ENCODE peak calls at places on chromosomes 16 and 17, in nine cellular contexts. One of them, this sample, is unnamed.
A peak's percentile ranks its signal among the peaks of the same experiment; 100 is the strongest.

GRCh38 chr16:15604460-15605390 is 38.2 kb downstream of the MARF1 start:
- DNase-seq in heart right ventricle: no peak
- DNase-seq in activated T-helper 1 cell treated with anti-CD3 and anti-CD28 coated beads, Interleukin-2, amount 50 U/mL, for 16 hours: no peak
- DNase-seq in T-helper 17 cell: no peak
- DNase-seq in A172: no peak
- DNase-seq in fibroblast of gingiva: no peak
- DNase-seq in NCI-H2107: no peak
- DNase-seq in T-helper 1 cell: no peak
- DNase-seq in small intestine: peak; percentile 13
- DNase-seq in this sample: no peak

GRCh38 chr17:31531336-31532160 is 140.1 kb downstream of the RAB11FIP4 start:
- DNase-seq in heart right ventricle: no peak
- DNase-seq in activated T-helper 1 cell treated with anti-CD3 and anti-CD28 coated beads, Interleukin-2, amount 50 U/mL, for 16 hours: no peak
- DNase-seq in T-helper 17 cell: no peak
- DNase-seq in A172: no peak
- DNase-seq in fibroblast of gingiva: no peak
- DNase-seq in NCI-H2107: no peak
- DNase-seq in T-helper 1 cell: no peak
- DNase-seq in small intestine: no peak
- DNase-seq in this sample: no peak

GRCh38 chr17:50565559-50566350 is 5.2 kb downstream of the CACNA1G start:
- DNase-seq in heart right ventricle: no peak
- DNase-seq in activated T-helper 1 cell treated with anti-CD3 and anti-CD28 coated beads, Interleukin-2, amount 50 U/mL, for 16 hours: no peak
- DNase-seq in T-helper 17 cell: no peak
- DNase-seq in A172: no peak
- DNase-seq in fibroblast of gingiva: no peak
- DNase-seq in NCI-H2107: no peak
- DNase-seq in T-helper 1 cell: no peak
- DNase-seq in small intestine: no peak
- DNase-seq in this sample: no peak

GRCh38 chr17:55735784-55736405 is 13.2 kb upstream of the TMEM100 start:
- DNase-seq in heart right ventricle: peak; percentile 54
- DNase-seq in activated T-helper 1 cell treated with anti-CD3 and anti-CD28 coated beads, Interleukin-2, amount 50 U/mL, for 16 hours: no peak
- DNase-seq in T-helper 17 cell: no peak
- DNase-seq in A172: peak; percentile 55
- DNase-seq in fibroblast of gingiva: peak; percentile 70
- DNase-seq in NCI-H2107: no peak
- DNase-seq in T-helper 1 cell: no peak
- DNase-seq in small intestine: peak; percentile 26
- DNase-seq in this sample: peak; percentile 27

GRCh38 chr16:10537946-10538345 is 42.5 kb downstream of the EMP2 start:
- DNase-seq in heart right ventricle: no peak
- DNase-seq in activated T-helper 1 cell treated with anti-CD3 and anti-CD28 coated beads, Interleukin-2, amount 50 U/mL, for 16 hours: no peak
- DNase-seq in T-helper 17 cell: no peak
- DNase-seq in A172: no peak
- DNase-seq in fibroblast of gingiva: no peak
- DNase-seq in NCI-H2107: no peak
- DNase-seq in T-helper 1 cell: no peak
- DNase-seq in small intestine: no peak
- DNase-seq in this sample: no peak

GRCh38 chr16:88452485-88453216 is 429 bp upstream of the ZFPM1 start:
- DNase-seq in heart right ventricle: peak; percentile 96
- DNase-seq in activated T-helper 1 cell treated with anti-CD3 and anti-CD28 coated beads, Interleukin-2, amount 50 U/mL, for 16 hours: peak; percentile 99
- DNase-seq in T-helper 17 cell: peak; percentile 99
- DNase-seq in A172: peak; percentile 86
- DNase-seq in fibroblast of gingiva: peak; percentile 93
- DNase-seq in NCI-H2107: peak; percentile 86
- DNase-seq in T-helper 1 cell: peak; percentile 99
- DNase-seq in small intestine: peak; percentile 95
- DNase-seq in this sample: peak; percentile 96

GRCh38 chr16:4240624-4241023 is 1.3 kb downstream of the SRL start:
- DNase-seq in heart right ventricle: peak; percentile 63
- DNase-seq in activated T-helper 1 cell treated with anti-CD3 and anti-CD28 coated beads, Interleukin-2, amount 50 U/mL, for 16 hours: no peak
- DNase-seq in T-helper 17 cell: no peak
- DNase-seq in A172: no peak
- DNase-seq in fibroblast of gingiva: no peak
- DNase-seq in NCI-H2107: no peak
- DNase-seq in T-helper 1 cell: no peak
- DNase-seq in small intestine: no peak
- DNase-seq in this sample: no peak

GRCh38 chr16:77059441-77059840 is 131.5 kb upstream of the MON1B start:
- DNase-seq in heart right ventricle: no peak
- DNase-seq in activated T-helper 1 cell treated with anti-CD3 and anti-CD28 coated beads, Interleukin-2, amount 50 U/mL, for 16 hours: no peak
- DNase-seq in T-helper 17 cell: no peak
- DNase-seq in A172: no peak
- DNase-seq in fibroblast of gingiva: no peak
- DNase-seq in NCI-H2107: no peak
- DNase-seq in T-helper 1 cell: no peak
- DNase-seq in small intestine: no peak
- DNase-seq in this sample: no peak

GRCh38 chr17:50169121-50169764 is 3.4 kb downstream of the SGCA start:
- DNase-seq in heart right ventricle: peak; percentile 57
- DNase-seq in activated T-helper 1 cell treated with anti-CD3 and anti-CD28 coated beads, Interleukin-2, amount 50 U/mL, for 16 hours: no peak
- DNase-seq in T-helper 17 cell: peak; percentile 48
- DNase-seq in A172: peak; percentile 67
- DNase-seq in fibroblast of gingiva: peak; percentile 70
- DNase-seq in NCI-H2107: no peak
- DNase-seq in T-helper 1 cell: no peak
- DNase-seq in small intestine: peak; percentile 37
- DNase-seq in this sample: peak; percentile 68

GRCh38 chr16:86083382-86084002 is 184.5 kb downstream of the IRF8 start:
- DNase-seq in heart right ventricle: no peak
- DNase-seq in activated T-helper 1 cell treated with anti-CD3 and anti-CD28 coated beads, Interleukin-2, amount 50 U/mL, for 16 hours: no peak
- DNase-seq in T-helper 17 cell: no peak
- DNase-seq in A172: no peak
- DNase-seq in fibroblast of gingiva: no peak
- DNase-seq in NCI-H2107: no peak
- DNase-seq in T-helper 1 cell: no peak
- DNase-seq in small intestine: no peak
- DNase-seq in this sample: no peak

GRCh38 chr17:36133629-36134259 is 30.1 kb downstream of the CCL4 start:
- DNase-seq in heart right ventricle: peak; percentile 16
- DNase-seq in activated T-helper 1 cell treated with anti-CD3 and anti-CD28 coated beads, Interleukin-2, amount 50 U/mL, for 16 hours: no peak
- DNase-seq in T-helper 17 cell: no peak
- DNase-seq in A172: no peak
- DNase-seq in fibroblast of gingiva: no peak
- DNase-seq in NCI-H2107: no peak
- DNase-seq in T-helper 1 cell: no peak
- DNase-seq in small intestine: peak; percentile 61
- DNase-seq in this sample: no peak

This sample was measured in Daoy.